ENCODE peak calls at places on chromosomes 16 and 17, in eight cellular contexts. M is breast epithelium, Q is GM23338, C is stomach, U is prostate gland, Z is transverse colon, P is sigmoid colon, T is suprapubic skin. S is an unnamed sample.

GRCh38 chr17:77316191-77316641 is 175.4 kb downstream of the SEC14L1 start:
- DNase-seq in M (peak; percentile 62), Q (peak; percentile 49), C (no peak), U (no peak), Z (peak; percentile 16), P (peak; percentile 91), T (peak; percentile 76), S (no peak)

GRCh38 chr17:55303701-55304145 is 39.0 kb downstream of the HLF start:
- DNase-seq in M (no peak), Q (no peak), C (no peak), U (no peak), Z (no peak), P (no peak), T (no peak), S (no peak)

GRCh38 chr16:65094009-65094408 is 27.9 kb downstream of the CDH11 start:
- DNase-seq in M (no peak), Q (no peak), C (no peak), U (no peak), Z (no peak), P (no peak), T (no peak), S (no peak)

GRCh38 chr17:40310882-40311391 is 2.0 kb downstream of the RARA start:
- DNase-seq in M (peak; percentile 18), Q (no peak), C (no peak), U (no peak), Z (no peak), P (peak; percentile 56), T (peak; percentile 49), S (no peak)

GRCh38 chr16:27317320-27317719 is 3.5 kb downstream of the IL4R start:
- DNase-seq in M (peak; percentile 59), Q (no peak), C (no peak), U (peak; percentile 64), Z (no peak), P (peak; percentile 68), T (peak; percentile 54), S (no peak)

GRCh38 chr17:4488989-4489595 is 9.6 kb upstream of the SPNS2 start:
- DNase-seq in M (no peak), Q (no peak), C (peak; percentile 59), U (no peak), Z (no peak), P (no peak), T (no peak), S (no peak)

GRCh38 chr16:84482001-84482891 is 22.2 kb downstream of the MEAK7 start:
- DNase-seq in M (no peak), Q (no peak), C (peak; percentile 21), U (no peak), Z (no peak), P (no peak), T (no peak), S (no peak)

GRCh38 chr16:84735846-84736586 is 36.2 kb downstream of the USP10 start:
- DNase-seq in M (no peak), Q (no peak), C (peak; percentile 68), U (peak; percentile 44), Z (peak; percentile 79), P (no peak), T (no peak), S (no peak)

DNA sequence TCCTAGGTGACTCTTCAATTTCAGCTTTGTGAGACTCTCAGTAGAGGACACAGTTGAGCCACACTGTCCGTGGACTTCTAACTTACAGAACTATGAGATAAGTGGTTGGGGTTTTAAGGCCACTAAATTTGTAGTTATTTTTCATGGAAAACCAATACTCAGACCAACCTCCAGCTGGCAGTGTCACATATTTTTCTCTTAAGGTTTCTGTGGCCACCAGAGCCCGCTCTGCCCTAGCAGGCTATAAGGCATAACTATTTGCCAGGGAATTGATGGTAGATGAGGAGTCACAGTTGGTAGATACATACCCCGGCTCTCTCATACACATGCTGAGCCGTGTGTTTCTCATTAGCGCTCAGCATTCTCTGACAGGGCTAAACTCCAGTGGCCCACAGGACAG is 336.8 kb upstream of the MON1B start:
- DNase-seq in M (no peak), Q (peak; percentile 27), C (no peak), U (no peak), Z (no peak), P (no peak), T (no peak), S (no peak)
- TF ChIP-seq CTCF in M (no peak), Q (peak; percentile 57), C (no peak), U (no peak), Z (no peak), P (no peak), T (no peak), S (no peak)

GRCh38 chr17:81556863-81557262 is 4.7 kb upstream of the FAAP100 start:
- DNase-seq in M (no peak), Q (no peak), C (no peak), U (no peak), Z (peak; percentile 30), P (no peak), T (no peak), S (no peak)

GRCh38 chr17:81557276-81558114 is 5.3 kb upstream of the FAAP100 start:
- DNase-seq in M (no peak), Q (no peak), C (no peak), U (no peak), Z (no peak), P (no peak), T (no peak), S (no peak)

GRCh38 chr17:81558115-81558468 is 5.9 kb upstream of the FAAP100 start:
- DNase-seq in M (no peak), Q (no peak), C (no peak), U (no peak), Z (no peak), P (no peak), T (no peak), S (no peak)

GRCh38 chr17:81561494-81561885 is 9.3 kb upstream of the FAAP100 start:
- DNase-seq in M (no peak), Q (no peak), C (no peak), U (no peak), Z (no peak), P (no peak), T (no peak), S (no peak)

GRCh38 chr17:81558941-81559806 is 7.0 kb upstream of the FAAP100 start:
- DNase-seq in M (no peak), Q (peak; percentile 61), C (no peak), U (no peak), Z (no peak), P (no peak), T (no peak), S (peak; percentile 60)
- TF ChIP-seq POLR2AphosphoS5 in M (no peak), Q (no peak), C (no peak), U (no peak), Z (no peak), P (no peak), T (no peak), S (peak; percentile 53)

GRCh38 chr16:86616906-86617305 is 38.6 kb downstream of the FOXL1 start:
- DNase-seq in M (no peak), Q (no peak), C (no peak), U (no peak), Z (no peak), P (no peak), T (no peak), S (no peak)
- TF ChIP-seq CTCF in M (no peak), Q (no peak), C (no peak), U (no peak), Z (no peak), P (no peak), T (no peak), S (no peak)

GRCh38 chr17:82863941-82864720 is 24.3 kb upstream of the ZNF750 start:
- DNase-seq in M (peak; percentile 47), Q (no peak), C (peak; percentile 54), U (no peak), Z (peak; percentile 69), P (no peak), T (peak; percentile 58), S (peak; percentile 36)
- TF ChIP-seq POLR2AphosphoS5 in M (no peak), Q (no peak), C (peak; percentile 39), U (peak; percentile 44), Z (no peak), P (peak; percentile 45), T (no peak), S (no peak)

DNA sequence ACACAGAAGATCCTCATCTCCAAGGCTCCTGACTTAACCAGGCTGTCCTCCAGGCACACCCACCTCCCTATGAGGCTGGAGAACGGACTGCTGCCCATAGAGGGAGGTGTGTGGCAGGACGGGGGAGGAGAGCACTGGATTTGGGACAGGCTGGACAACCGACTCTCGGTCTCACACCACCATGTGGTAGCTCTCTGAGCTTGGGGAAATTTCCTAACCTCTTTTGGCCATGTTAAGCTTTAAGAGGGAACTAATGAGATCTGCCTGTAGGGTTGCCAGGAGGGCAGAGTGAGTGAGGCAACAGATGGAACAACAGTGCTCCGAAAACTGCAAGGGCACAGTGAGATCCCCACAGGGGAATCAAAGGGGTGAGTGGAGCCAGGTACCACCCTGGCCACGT is 32.7 kb downstream of the RHBDL3 start:
- DNase-seq in M (no peak), Q (no peak), C (no peak), U (no peak), Z (no peak), P (no peak), T (no peak), S (peak; percentile 38)
- TF ChIP-seq CTCF in M (no peak), Q (peak; percentile 9), C (no peak), U (no peak), Z (no peak), P (no peak), T (no peak), S (no peak)